ENCODE peak calls at places on chromosome 6, in four cellular contexts. W is ovary; L is ascending aorta; X is CD4-positive, alpha-beta T cell. O is an unnamed sample.

GRCh38 chr6:8939615-8940014 is 504.3 kb upstream of the SLC35B3 start:
- DNase-seq in X (no peak), W (no peak), L (no peak), O (no peak)

GRCh38 chr6:107246972-107247615 is 131.8 kb upstream of the BEND3 start:
- DNase-seq in L (no peak), W (no peak), X (no peak), O (no peak)

GRCh38 chr6:40912158-40912946 is 126.7 kb downstream of the UNC5CL start:
- DNase-seq in X (no peak), W (peak), L (no peak), O (no peak)

GRCh38 chr6:27478141-27478705 is 5.3 kb upstream of the ZNF184 start:
- DNase-seq in L (no peak), W (no peak), X (peak), O (no peak)

GRCh38 chr6:71473908-71474307 is 185.3 kb downstream of the OGFRL1 start:
- DNase-seq in X (no peak), W (no peak), L (peak), O (no peak)

GRCh38 chr6:7252390-7252789 is 60.6 kb downstream of the SSR1 start:
- DNase-seq in W (no peak), X (no peak), L (no peak), O (no peak)

GRCh38 chr6:4774715-4775590 is 1.3 kb upstream of the CDYL start:
- DNase-seq in L (peak), X (peak), W (no peak), O (peak)

GRCh38 chr6:4853782-4854511 is 77.7 kb downstream of the CDYL start:
- DNase-seq in L (no peak), X (no peak), W (no peak), O (no peak)

GRCh38 chr6:1409774-1410465 is 20.5 kb downstream of the FOXF2 start:
- DNase-seq in L (peak), X (no peak), W (no peak), O (no peak)

GRCh38 chr6:132461958-132462357 is 51.0 kb downstream of the STX7 start:
- DNase-seq in W (no peak), X (no peak), L (no peak), O (no peak)

GRCh38 chr6:25777856-25778649 is 23.5 kb downstream of the SLC17A4 start:
- DNase-seq in X (no peak), W (no peak), L (no peak), O (no peak)

GRCh38 chr6:147154454-147154853 is 49.8 kb upstream of the STXBP5 start:
- DNase-seq in W (no peak), L (no peak), X (no peak), O (no peak)

GRCh38 chr6:152874846-152875568 is 107.8 kb downstream of the FBXO5 start:
- DNase-seq in W (no peak), X (no peak), L (no peak), O (no peak)

GRCh38 chr6:14467591-14467990 is 350.0 kb downstream of the CD83 start:
- DNase-seq in L (no peak), W (no peak), X (no peak), O (no peak)
- H3K27ac ChIP-seq in L (no peak), W (no peak), X (no peak), O (no peak)

GRCh38 chr6:82073484-82073883 is 174.1 kb downstream of the IBTK start:
- DNase-seq in L (no peak), X (no peak), W (no peak), O (no peak)
- H3K27ac ChIP-seq in L (peak), X (no peak), W (no peak), O (no peak)

GRCh38 chr6:34246249-34246562 is 2.6 kb downstream of the SMIM29 start:
- DNase-seq in W (no peak), L (peak), X (no peak), O (no peak)
- H3K27ac ChIP-seq in W (no peak), L (no peak), X (peak), O (no peak)

DNA sequence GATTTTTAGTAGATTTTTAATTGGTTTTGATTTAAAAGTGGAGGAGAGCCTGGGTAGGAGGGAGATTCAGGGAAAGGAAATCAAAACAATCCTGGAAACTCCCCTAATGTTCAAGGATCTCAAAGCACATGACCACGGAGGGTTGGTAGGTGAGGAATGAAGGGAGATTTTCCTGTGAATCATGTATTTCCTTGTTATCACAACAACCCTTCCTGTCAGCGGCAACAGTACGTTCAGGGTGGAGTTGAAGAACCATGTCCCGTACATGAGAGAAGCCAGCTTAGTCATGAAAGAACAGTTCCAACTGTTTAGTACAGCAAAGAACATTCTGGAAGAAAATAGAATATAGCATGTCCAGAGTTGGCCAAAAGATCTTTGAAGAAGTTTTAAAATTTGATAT is 79.4 kb upstream of the SCAF8 start:
- DNase-seq in L (peak), X (no peak), W (no peak), O (no peak)
- H3K27ac ChIP-seq in L (peak), X (no peak), W (no peak), O (no peak)

DNA sequence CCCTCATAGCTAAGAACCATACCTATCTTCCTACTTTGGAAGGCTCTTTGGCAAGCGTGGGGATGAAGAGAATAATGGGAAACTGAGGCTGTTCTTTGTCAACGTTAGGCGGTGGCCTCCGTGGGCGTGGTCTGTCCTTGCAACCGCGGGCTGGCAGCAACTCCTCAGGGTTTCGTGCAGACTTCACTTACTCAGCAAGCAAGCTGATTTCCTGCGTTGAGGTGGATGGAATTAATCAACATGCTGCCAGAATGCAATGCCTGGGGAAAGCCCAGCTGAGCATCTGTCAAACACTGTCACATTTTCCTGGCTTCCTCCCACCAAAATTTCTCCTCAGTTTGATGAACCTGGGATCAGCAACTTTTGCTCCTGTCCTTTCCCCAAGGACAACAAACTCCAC is 9.2 kb upstream of the IL17F start:
- DNase-seq in X (no peak), L (no peak), W (no peak), O (no peak)
- H3K27ac ChIP-seq in X (no peak), L (no peak), W (no peak), O (no peak)

GRCh38 chr6:158010591-158011477 is 29.2 kb downstream of the SYNJ2 start:
- DNase-seq in X (no peak), W (peak), L (peak), O (no peak)
- H3K27ac ChIP-seq in X (no peak), W (no peak), L (no peak), O (peak)

DNA sequence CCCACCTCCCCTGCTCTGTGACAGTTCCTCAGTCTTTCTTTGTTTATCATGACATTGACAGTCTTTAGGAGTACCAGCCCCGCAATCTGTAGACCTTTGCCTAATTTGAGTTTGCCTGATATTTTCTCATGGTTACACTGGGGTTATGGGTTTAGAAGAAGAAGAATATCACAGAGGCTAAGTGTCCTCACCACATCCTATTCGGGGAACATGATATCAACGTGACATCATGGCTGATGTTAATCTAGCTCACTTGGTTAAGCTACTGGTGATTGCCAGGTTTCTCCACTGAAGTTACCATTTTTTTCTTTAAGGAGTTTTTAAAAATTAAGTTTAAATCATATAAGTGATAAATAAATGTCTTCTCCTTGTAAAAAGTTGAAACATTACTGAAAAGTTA is 127.5 kb downstream of the CEP57L1 start:
- DNase-seq in L (no peak), W (no peak), X (no peak), O (no peak)
- H3K27ac ChIP-seq in L (no peak), W (no peak), X (no peak), O (no peak)

GRCh38 chr6:37554480-37554819 is 54.8 kb upstream of the CCDC167 start:
- DNase-seq in X (no peak), L (no peak), W (no peak), O (no peak)
- H3K27ac ChIP-seq in X (no peak), L (no peak), W (no peak), O (no peak)

DNA sequence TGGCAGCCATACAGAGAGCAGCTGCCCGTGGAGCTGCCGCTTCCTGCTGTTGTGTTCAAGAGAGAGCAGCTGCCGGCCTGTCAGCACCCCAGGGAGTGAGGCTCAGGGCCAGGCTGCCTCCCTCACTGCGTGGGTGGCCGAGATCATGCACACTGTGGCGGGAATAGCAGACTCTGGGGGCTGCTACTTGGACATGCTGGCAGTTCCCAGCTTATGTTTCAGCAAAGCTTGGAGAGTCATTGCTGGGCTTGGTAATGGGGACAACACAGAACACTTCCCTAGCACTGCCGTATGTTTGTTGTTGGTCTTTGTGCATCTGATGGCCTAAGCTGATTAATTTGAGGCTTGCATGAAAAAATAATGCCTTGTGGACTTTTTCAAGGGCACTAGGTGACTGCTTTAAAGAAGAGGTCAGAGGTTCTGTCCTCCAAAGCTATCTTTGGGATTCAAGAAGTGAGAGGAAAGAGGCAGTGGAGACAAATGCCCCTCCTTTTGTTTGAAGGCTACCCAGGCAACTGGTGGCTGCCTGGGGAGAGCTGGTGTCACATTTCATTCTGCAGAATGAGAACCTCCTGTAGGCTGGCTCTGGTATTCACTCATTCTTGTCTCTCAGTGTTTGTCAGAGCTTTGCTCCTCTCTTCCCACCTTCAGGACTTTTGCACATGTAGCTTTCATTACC is 18.8 kb downstream of the MRAP2 start:
- DNase-seq in L (peak), W (peak), X (no peak), O (no peak)
- H3K27ac ChIP-seq in L (peak), W (no peak), X (no peak), O (peak)

GRCh38 chr6:10837692-10837996 is 695 bp downstream of the MAK start:
- DNase-seq in X (no peak), W (peak), L (no peak), O (no peak)
- H3K27ac ChIP-seq in X (no peak), W (no peak), L (no peak), O (no peak)